ENCODE peak calls at places on chromosomes 13 and 19, in eight cellular contexts. One of them, this sample, is unnamed.

GRCh38 chr13:44051923-44052322 is 172.2 kb downstream of the LACC1 start:
- DNase-seq in suprapubic skin: no peak
- DNase-seq in spleen: no peak
- DNase-seq in stomach: no peak
- DNase-seq in transverse colon: no peak
- DNase-seq in HCT116: no peak
- DNase-seq in breast epithelium: no peak
- DNase-seq in H1: no peak
- DNase-seq in this sample: no peak

GRCh38 chr13:50085063-50085462 is 69.8 kb downstream of the KCNRG start:
- DNase-seq in HCT116: no peak
- DNase-seq in spleen: no peak
- DNase-seq in suprapubic skin: no peak
- DNase-seq in stomach: no peak
- DNase-seq in breast epithelium: no peak
- DNase-seq in H1: no peak
- DNase-seq in transverse colon: no peak
- DNase-seq in this sample: no peak

GRCh38 chr19:43501661-43502418 is 2.7 kb downstream of the PHLDB3 start:
- DNase-seq in stomach: no peak
- DNase-seq in H1: peak
- DNase-seq in suprapubic skin: no peak
- DNase-seq in spleen: no peak
- DNase-seq in transverse colon: no peak
- DNase-seq in breast epithelium: no peak
- DNase-seq in HCT116: no peak
- DNase-seq in this sample: no peak

GRCh38 chr13:51557875-51558604 is 26.2 kb upstream of the WDFY2 start:
- DNase-seq in HCT116: no peak
- DNase-seq in breast epithelium: no peak
- DNase-seq in stomach: no peak
- DNase-seq in H1: no peak
- DNase-seq in suprapubic skin: no peak
- DNase-seq in spleen: no peak
- DNase-seq in transverse colon: no peak
- DNase-seq in this sample: no peak

GRCh38 chr19:39923862-39924261 is 10.6 kb downstream of the FCGBP start:
- DNase-seq in spleen: no peak
- DNase-seq in H1: no peak
- DNase-seq in suprapubic skin: no peak
- DNase-seq in stomach: no peak
- DNase-seq in HCT116: no peak
- DNase-seq in breast epithelium: no peak
- DNase-seq in transverse colon: no peak
- DNase-seq in this sample: no peak

GRCh38 chr19:56837492-56837891 is 3.0 kb downstream of the PEG3 start:
- DNase-seq in spleen: peak
- DNase-seq in H1: no peak
- DNase-seq in transverse colon: peak
- DNase-seq in stomach: peak
- DNase-seq in suprapubic skin: no peak
- DNase-seq in breast epithelium: peak
- DNase-seq in HCT116: no peak
- DNase-seq in this sample: no peak

GRCh38 chr19:57512845-57513244 is 13.1 kb downstream of the ZNF773 start:
- DNase-seq in stomach: no peak
- DNase-seq in breast epithelium: no peak
- DNase-seq in transverse colon: no peak
- DNase-seq in suprapubic skin: no peak
- DNase-seq in spleen: no peak
- DNase-seq in HCT116: no peak
- DNase-seq in H1: no peak
- DNase-seq in this sample: no peak

GRCh38 chr19:46783670-46784069 is 4.7 kb downstream of the SLC1A5 start:
- DNase-seq in breast epithelium: no peak
- DNase-seq in suprapubic skin: no peak
- DNase-seq in spleen: no peak
- DNase-seq in H1: no peak
- DNase-seq in HCT116: no peak
- DNase-seq in transverse colon: no peak
- DNase-seq in stomach: no peak
- DNase-seq in this sample: no peak

GRCh38 chr19:14494910-14495677 is 833 bp downstream of the GIPC1 start:
- DNase-seq in H1: no peak
- DNase-seq in HCT116: no peak
- DNase-seq in transverse colon: no peak
- DNase-seq in suprapubic skin: no peak
- DNase-seq in stomach: no peak
- DNase-seq in spleen: no peak
- DNase-seq in breast epithelium: no peak
- DNase-seq in this sample: no peak

GRCh38 chr13:98129059-98129741 is 13.7 kb upstream of the FARP1 start:
- DNase-seq in stomach: no peak
- DNase-seq in transverse colon: no peak
- DNase-seq in breast epithelium: no peak
- DNase-seq in HCT116: no peak
- DNase-seq in suprapubic skin: no peak
- DNase-seq in H1: no peak
- DNase-seq in spleen: no peak
- DNase-seq in this sample: no peak

GRCh38 chr19:31908486-31909255 is 436.7 kb upstream of the ZNF507 start:
- DNase-seq in breast epithelium: no peak
- DNase-seq in suprapubic skin: no peak
- DNase-seq in HCT116: no peak
- DNase-seq in spleen: no peak
- DNase-seq in stomach: no peak
- DNase-seq in H1: no peak
- DNase-seq in transverse colon: no peak
- DNase-seq in this sample: no peak

GRCh38 chr13:32941368-32941767 is 74.9 kb upstream of the KL start:
- DNase-seq in H1: no peak
- DNase-seq in transverse colon: no peak
- DNase-seq in stomach: no peak
- DNase-seq in spleen: no peak
- DNase-seq in HCT116: no peak
- DNase-seq in suprapubic skin: no peak
- DNase-seq in breast epithelium: no peak
- DNase-seq in this sample: no peak

GRCh38 chr13:44967656-44968451 is 21.4 kb downstream of the NUFIP1 start:
- DNase-seq in H1: no peak
- DNase-seq in breast epithelium: no peak
- DNase-seq in suprapubic skin: no peak
- DNase-seq in spleen: no peak
- DNase-seq in transverse colon: no peak
- DNase-seq in HCT116: no peak
- DNase-seq in stomach: no peak
- DNase-seq in this sample: no peak

GRCh38 chr19:15280048-15280725 is 47.9 kb upstream of the EPHX3 start:
- DNase-seq in breast epithelium: no peak
- DNase-seq in stomach: no peak
- DNase-seq in suprapubic skin: no peak
- DNase-seq in transverse colon: no peak
- DNase-seq in HCT116: no peak
- DNase-seq in spleen: no peak
- DNase-seq in H1: no peak
- DNase-seq in this sample: no peak

GRCh38 chr13:74136089-74136658 is 2.0 kb upstream of the KLF12 start:
- DNase-seq in HCT116: no peak
- DNase-seq in breast epithelium: no peak
- DNase-seq in transverse colon: peak
- DNase-seq in stomach: peak
- DNase-seq in spleen: peak
- DNase-seq in suprapubic skin: no peak
- DNase-seq in H1: no peak
- DNase-seq in this sample: no peak

GRCh38 chr13:49893591-49893990 is 42.5 kb downstream of the SPRYD7 start:
- DNase-seq in suprapubic skin: no peak
- DNase-seq in spleen: no peak
- DNase-seq in stomach: no peak
- DNase-seq in transverse colon: no peak
- DNase-seq in HCT116: no peak
- DNase-seq in H1: no peak
- DNase-seq in breast epithelium: no peak
- DNase-seq in this sample: no peak

GRCh38 chr19:36060430-36060829 is 5.7 kb downstream of the WDR62 start:
- DNase-seq in spleen: peak
- DNase-seq in stomach: peak
- DNase-seq in HCT116: no peak
- DNase-seq in transverse colon: peak
- DNase-seq in H1: peak
- DNase-seq in breast epithelium: no peak
- DNase-seq in suprapubic skin: no peak
- DNase-seq in this sample: no peak

GRCh38 chr13:46490129-46490528 is 62.8 kb upstream of the LRCH1 start:
- DNase-seq in HCT116: no peak
- DNase-seq in breast epithelium: no peak
- DNase-seq in stomach: no peak
- DNase-seq in suprapubic skin: no peak
- DNase-seq in H1: no peak
- DNase-seq in spleen: no peak
- DNase-seq in transverse colon: no peak
- DNase-seq in this sample: no peak

GRCh38 chr13:79779761-79780160 is 298.8 kb downstream of the NDFIP2 start:
- DNase-seq in H1: no peak
- DNase-seq in HCT116: no peak
- DNase-seq in spleen: no peak
- DNase-seq in stomach: no peak
- DNase-seq in breast epithelium: peak
- DNase-seq in suprapubic skin: no peak
- DNase-seq in transverse colon: peak
- DNase-seq in this sample: no peak

GRCh38 chr19:12792853-12793289 is 1.6 kb downstream of the JUNB start:
- DNase-seq in spleen: no peak
- DNase-seq in stomach: no peak
- DNase-seq in suprapubic skin: no peak
- DNase-seq in breast epithelium: no peak
- DNase-seq in transverse colon: peak
- DNase-seq in HCT116: no peak
- DNase-seq in H1: no peak
- DNase-seq in this sample: no peak
- TF ChIP-seq POLR2AphosphoS5 in spleen: no peak
- TF ChIP-seq POLR2AphosphoS5 in stomach: peak
- TF ChIP-seq POLR2AphosphoS5 in suprapubic skin: no peak
- TF ChIP-seq POLR2AphosphoS5 in breast epithelium: no peak
- TF ChIP-seq POLR2AphosphoS5 in transverse colon: no peak
- TF ChIP-seq POLR2AphosphoS5 in HCT116: no peak
- TF ChIP-seq POLR2AphosphoS5 in H1: no peak
- TF ChIP-seq POLR2AphosphoS5 in this sample: no peak

DNA sequence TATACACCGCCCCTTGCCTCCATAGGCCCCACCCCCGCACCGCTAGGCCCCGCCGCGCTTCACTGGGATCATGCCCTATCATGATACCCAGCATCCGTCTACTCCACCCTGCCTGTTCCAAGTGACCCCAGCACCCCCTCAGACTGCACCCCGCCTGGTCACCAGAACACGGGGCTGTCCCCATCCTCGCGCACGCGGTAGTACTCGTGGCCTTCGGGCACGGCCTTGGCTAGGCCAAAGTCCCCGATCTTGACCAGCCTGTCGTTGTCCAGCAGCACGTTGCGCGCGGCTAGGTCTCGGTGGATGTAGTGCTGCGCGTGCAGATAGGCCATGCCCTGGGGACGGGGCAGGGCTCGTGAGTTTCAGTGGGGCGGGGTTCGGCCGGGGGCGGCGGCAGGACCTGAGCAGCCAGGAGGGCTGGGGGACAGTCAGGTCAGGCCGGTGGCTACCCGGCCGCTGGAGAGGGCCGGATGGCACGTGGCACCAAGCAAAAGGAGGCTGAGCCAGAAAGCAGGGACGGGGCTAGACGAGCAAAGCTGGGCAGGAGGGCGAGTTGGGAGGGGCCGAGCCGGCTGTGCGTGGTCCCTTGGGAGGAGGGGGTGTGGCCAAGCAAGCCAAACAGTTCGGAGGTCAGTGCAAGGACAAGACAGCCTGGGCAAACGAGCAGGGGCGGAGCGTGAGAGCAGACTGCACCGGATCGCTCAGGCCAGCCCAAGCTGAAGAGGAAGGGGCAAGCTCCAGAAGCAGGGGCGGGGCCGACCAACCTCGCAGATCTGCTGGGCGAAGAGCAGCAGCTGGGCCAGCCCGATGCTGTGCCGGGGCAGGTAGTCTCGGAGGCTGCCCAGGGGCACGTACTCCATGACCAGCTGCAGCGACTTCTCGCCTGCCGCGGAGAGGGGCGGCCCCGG is 13.6 kb upstream of the ICAM3 start:
- DNase-seq in spleen: no peak
- DNase-seq in suprapubic skin: no peak
- DNase-seq in breast epithelium: no peak
- DNase-seq in HCT116: no peak
- DNase-seq in transverse colon: no peak
- DNase-seq in stomach: no peak
- DNase-seq in H1: peak
- DNase-seq in this sample: peak
- TF ChIP-seq POLR2A in spleen: no peak
- TF ChIP-seq POLR2A in suprapubic skin: no peak
- TF ChIP-seq POLR2A in breast epithelium: no peak
- TF ChIP-seq POLR2A in HCT116: no peak
- TF ChIP-seq POLR2A in transverse colon: no peak
- TF ChIP-seq POLR2A in stomach: no peak
- TF ChIP-seq POLR2A in H1: no peak
- TF ChIP-seq POLR2A in this sample: no peak

DNA sequence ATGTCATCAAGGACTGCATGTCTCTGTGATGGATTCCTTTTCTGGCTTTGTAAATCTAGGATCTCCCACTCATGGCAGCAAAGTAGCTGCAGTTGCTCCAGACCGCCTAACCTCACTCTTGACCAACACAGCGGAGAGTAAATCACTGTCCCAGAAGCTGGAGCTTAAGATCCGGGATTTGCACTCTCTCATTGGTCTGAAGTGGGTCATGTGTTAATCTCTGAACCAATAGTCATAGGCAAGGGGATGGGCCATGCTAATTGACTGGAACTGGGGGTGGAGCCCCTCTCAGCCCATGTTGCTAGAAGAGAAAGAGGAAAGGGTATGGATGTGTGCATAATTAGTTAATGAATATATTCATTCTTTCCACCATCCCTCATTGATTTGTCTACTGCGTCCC is 34.0 kb downstream of the VAV1 start:
- DNase-seq in spleen: no peak
- DNase-seq in stomach: no peak
- DNase-seq in H1: no peak
- DNase-seq in suprapubic skin: no peak
- DNase-seq in transverse colon: no peak
- DNase-seq in HCT116: peak
- DNase-seq in breast epithelium: no peak
- DNase-seq in this sample: no peak
- TF ChIP-seq POLR2AphosphoS5 in spleen: no peak
- TF ChIP-seq POLR2AphosphoS5 in stomach: no peak
- TF ChIP-seq POLR2AphosphoS5 in H1: no peak
- TF ChIP-seq POLR2AphosphoS5 in suprapubic skin: no peak
- TF ChIP-seq POLR2AphosphoS5 in transverse colon: no peak
- TF ChIP-seq POLR2AphosphoS5 in HCT116: no peak
- TF ChIP-seq POLR2AphosphoS5 in breast epithelium: no peak
- TF ChIP-seq POLR2AphosphoS5 in this sample: no peak

DNA sequence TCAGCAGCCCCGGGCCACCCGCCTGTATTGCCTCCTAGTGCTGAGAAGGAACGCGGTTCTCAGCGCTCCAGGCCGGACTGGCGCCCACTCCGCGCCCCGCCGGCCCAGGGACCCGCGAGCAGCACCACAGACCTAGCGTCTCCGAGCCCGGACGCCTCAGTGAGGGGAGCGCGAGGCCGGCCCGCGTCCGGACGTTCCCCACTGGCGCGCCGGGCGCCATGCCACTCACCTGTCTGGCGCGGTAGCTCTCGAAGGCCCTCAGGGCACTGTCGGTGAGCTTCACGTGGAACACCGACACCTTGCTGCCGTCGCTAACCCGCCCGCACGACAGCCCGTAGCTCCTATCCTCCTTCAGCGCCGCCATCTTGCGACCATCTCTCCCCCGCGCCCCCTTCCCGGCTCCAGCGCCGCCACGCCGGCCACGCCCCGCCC is at the start of gene ELL:
- DNase-seq in transverse colon: no peak
- DNase-seq in suprapubic skin: no peak
- DNase-seq in spleen: no peak
- DNase-seq in breast epithelium: no peak
- DNase-seq in H1: no peak
- DNase-seq in stomach: no peak
- DNase-seq in HCT116: no peak
- DNase-seq in this sample: no peak
- TF ChIP-seq POLR2A in transverse colon: peak
- TF ChIP-seq POLR2A in suprapubic skin: peak
- TF ChIP-seq POLR2A in spleen: no peak
- TF ChIP-seq POLR2A in breast epithelium: peak
- TF ChIP-seq POLR2A in H1: no peak
- TF ChIP-seq POLR2A in stomach: no peak
- TF ChIP-seq POLR2A in HCT116: peak
- TF ChIP-seq POLR2A in this sample: peak